ENCODE peak calls at places on chromosomes 12 and 14, in four cellular contexts. T, K, H and S are unnamed samples.

GRCh38 chr12:12523229-12523628 is 39.4 kb downstream of the DUSP16 start:
- DNase-seq in T (no peak), K (no peak), H (no peak), S (no peak)

GRCh38 chr12:121573949-121574520 is 6.8 kb downstream of the KDM2B start:
- DNase-seq in T (no peak), K (no peak), H (no peak), S (no peak)

GRCh38 chr14:94157195-94157594 is 16.9 kb upstream of the PPP4R4 start:
- DNase-seq in T (no peak), K (no peak), H (no peak), S (no peak)

GRCh38 chr12:72330291-72330690 is 58.1 kb downstream of the TRHDE start:
- DNase-seq in T (no peak), K (peak), H (no peak), S (no peak)

GRCh38 chr12:106769546-106769945 is 4.9 kb upstream of the RIC8B start:
- DNase-seq in T (no peak), K (no peak), H (no peak), S (no peak)

GRCh38 chr12:94033112-94033511 is 115.3 kb upstream of the PLXNC1 start:
- DNase-seq in T (no peak), K (no peak), H (no peak), S (no peak)

GRCh38 chr12:69419701-69420100 is 50.5 kb upstream of the FRS2 start:
- DNase-seq in T (no peak), K (peak), H (no peak), S (no peak)

GRCh38 chr12:27383429-27384260 is 51.0 kb downstream of the BMAL2 start:
- DNase-seq in T (peak), K (peak), H (peak), S (peak)

GRCh38 chr12:93514853-93515252 is 47.5 kb downstream of the MRPL42 start:
- DNase-seq in T (no peak), K (no peak), H (no peak), S (no peak)

GRCh38 chr12:56151672-56152131 is 685 bp upstream of the MYL6B start:
- DNase-seq in T (peak), K (peak), H (peak), S (peak)

GRCh38 chr12:91663331-91663998 is 480.8 kb upstream of the DCN start:
- DNase-seq in T (no peak), K (no peak), H (no peak), S (no peak)

DNA sequence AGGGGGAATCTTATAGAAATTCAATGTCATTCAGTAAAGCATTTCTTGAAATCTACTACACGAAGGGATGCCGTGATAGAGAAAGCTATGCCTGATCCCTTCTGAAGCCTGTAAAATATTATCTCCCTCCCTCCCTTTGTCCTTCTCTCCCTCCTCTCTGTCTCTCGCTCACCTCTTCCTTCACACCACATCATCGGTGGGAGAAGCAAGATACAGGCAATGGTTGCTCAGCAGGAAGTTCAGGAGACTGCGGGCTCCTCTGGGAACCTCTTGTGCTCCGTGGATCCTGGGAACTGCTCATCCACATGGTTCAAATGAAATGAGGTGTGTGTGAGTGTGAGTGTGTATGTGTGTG is 219.4 kb upstream of the TBX3 start:
- DNase-seq in T (no peak), K (peak), H (no peak), S (no peak)
- H3K27ac ChIP-seq in T (no peak), K (no peak), H (no peak), S (no peak)

DNA sequence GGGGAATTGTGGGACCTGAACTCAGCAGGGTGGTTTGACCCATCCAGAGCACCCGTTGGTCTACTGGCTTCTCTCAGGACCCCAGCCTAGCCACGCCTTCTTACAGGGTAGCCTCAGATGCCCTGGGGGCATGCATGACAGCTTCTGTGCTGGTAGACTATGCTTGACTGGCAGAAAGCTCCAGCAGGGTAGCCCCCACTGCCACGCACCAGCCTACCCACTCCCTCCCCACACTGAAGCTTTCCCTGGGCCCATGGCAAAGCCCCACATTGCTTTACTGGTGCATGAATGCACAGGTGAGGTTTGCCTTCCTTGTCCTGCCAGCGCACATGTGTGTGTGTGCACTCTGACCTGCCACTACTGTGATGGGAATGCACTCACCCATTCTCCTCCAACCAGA is 772.2 kb downstream of the LRFN5 start:
- DNase-seq in T (peak), K (no peak), H (no peak), S (no peak)
- H3K27ac ChIP-seq in T (no peak), K (no peak), H (no peak), S (no peak)

DNA sequence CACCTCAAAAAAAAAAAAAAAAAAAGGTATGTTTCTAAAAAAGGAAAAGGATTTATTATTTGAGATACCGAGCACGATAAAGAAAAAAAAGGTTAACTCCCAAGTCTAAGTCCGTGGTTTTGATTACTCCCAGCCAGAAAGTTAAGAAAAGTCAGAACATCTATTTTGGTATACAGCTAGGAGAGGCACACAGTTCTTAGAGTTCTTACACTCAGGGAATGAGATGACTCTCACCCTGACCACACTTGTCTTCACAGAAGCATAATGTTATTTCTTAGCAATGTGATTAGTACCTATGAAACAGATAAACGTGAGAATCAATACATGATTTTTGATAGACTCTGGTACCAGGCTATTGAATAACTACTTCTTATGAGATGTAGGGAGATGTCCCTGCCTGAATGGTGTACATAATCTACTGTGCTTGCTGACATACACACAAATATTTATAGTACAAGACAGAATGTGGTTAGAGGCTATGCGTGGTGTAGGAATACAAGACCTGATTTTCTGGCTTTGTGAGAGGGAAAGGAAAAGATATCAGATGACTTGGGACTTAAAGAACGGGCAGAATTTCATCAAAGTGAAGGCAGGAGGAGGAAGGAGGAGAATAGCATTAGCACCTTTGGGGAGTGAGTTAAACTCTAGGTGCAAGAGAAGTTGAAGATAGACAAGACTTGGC is 31.6 kb downstream of the LIMA1 start:
- DNase-seq in T (no peak), K (no peak), H (no peak), S (no peak)
- H3K27ac ChIP-seq in T (no peak), K (no peak), H (no peak), S (no peak)

GRCh38 chr14:89279649-89280232 is 137.3 kb downstream of the FOXN3 start:
- DNase-seq in T (no peak), K (peak), H (no peak), S (no peak)

GRCh38 chr14:89284368-89285058 is 132.5 kb downstream of the FOXN3 start:
- DNase-seq in T (peak), K (no peak), H (no peak), S (no peak)

GRCh38 chr14:89283327-89284060 is 133.5 kb downstream of the FOXN3 start:
- DNase-seq in T (no peak), K (no peak), H (no peak), S (no peak)

GRCh38 chr14:89280612-89281011 is 136.4 kb downstream of the FOXN3 start:
- DNase-seq in T (no peak), K (no peak), H (no peak), S (no peak)

DNA sequence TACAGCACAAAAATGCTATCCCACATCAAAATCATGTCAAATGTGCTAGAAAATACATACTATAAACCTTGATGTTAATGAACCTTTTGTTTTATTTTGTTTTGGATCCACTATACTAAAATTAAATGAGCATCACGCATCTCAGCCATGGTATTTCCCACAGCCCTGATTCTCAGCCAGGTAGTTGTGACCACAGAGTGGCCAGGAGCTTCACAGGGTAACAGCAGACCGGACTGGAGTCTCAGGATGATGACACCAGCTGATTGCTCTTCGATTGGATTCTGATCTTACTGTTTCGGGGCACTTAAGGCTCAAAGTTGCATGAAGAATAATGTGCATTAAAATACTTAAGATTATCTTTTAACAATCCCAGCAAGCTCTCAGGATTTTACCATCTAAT is 134.8 kb downstream of the FOXN3 start:
- DNase-seq in T (no peak), K (no peak), H (no peak), S (no peak)
- H3K27ac ChIP-seq in T (peak), K (no peak), H (no peak), S (no peak)

GRCh38 chr14:35301334-35302210 is 9.4 kb downstream of the PSMA6 start:
- DNase-seq in T (no peak), K (no peak), H (no peak), S (no peak)
- H3K27ac ChIP-seq in T (no peak), K (no peak), H (no peak), S (no peak)